ENCODE peak calls at places on chromosome 9, in five cellular contexts. G, E, J, Q and V are unnamed samples.

GRCh38 chr9:125782718-125783117 is 35.5 kb downstream of the PBX3 start:
- DNase-seq in G (no peak), E (no peak), J (no peak), Q (no peak), V (no peak)

GRCh38 chr9:4062966-4063365 is 236.9 kb downstream of the GLIS3 start:
- DNase-seq in J (no peak), E (no peak), Q (no peak), G (no peak), V (no peak)

GRCh38 chr9:110152704-110153374 is 55.1 kb downstream of the C9orf152 start:
- DNase-seq in J (peak), G (peak), E (peak), Q (no peak), V (peak)

GRCh38 chr9:129570450-129571297 is 50.2 kb downstream of the C9orf50 start:
- DNase-seq in J (peak), G (peak), Q (no peak), E (peak), V (no peak)

GRCh38 chr9:113652355-113653152 is 189.0 kb downstream of the RGS3 start:
- DNase-seq in G (no peak), Q (no peak), J (no peak), E (peak), V (no peak)

GRCh38 chr9:113464672-113465271 is 1.2 kb downstream of the RGS3 start:
- DNase-seq in E (no peak), Q (no peak), J (peak), G (no peak), V (no peak)

GRCh38 chr9:98158071-98158791 is 34.2 kb downstream of the CORO2A start:
- DNase-seq in J (no peak), E (peak), G (no peak), Q (no peak), V (no peak)

GRCh38 chr9:129483467-129484324 is 137.2 kb downstream of the C9orf50 start:
- DNase-seq in G (peak), E (no peak), J (no peak), Q (no peak), V (no peak)

GRCh38 chr9:125654121-125654520 is 52.9 kb downstream of the MAPKAP1 start:
- DNase-seq in Q (no peak), E (no peak), G (no peak), J (no peak), V (no peak)

GRCh38 chr9:98191615-98192502 is 578 bp downstream of the CORO2A start:
- DNase-seq in Q (no peak), E (no peak), G (peak), J (peak), V (peak)

GRCh38 chr9:135306699-135307098 is 172.9 kb upstream of the PPP1R26 start:
- DNase-seq in J (peak), E (no peak), G (no peak), Q (no peak), V (no peak)

GRCh38 chr9:128394404-128395168 is 23.4 kb downstream of the URM1 start:
- DNase-seq in J (no peak), G (no peak), E (no peak), Q (no peak), V (no peak)

GRCh38 chr9:34559616-34560546 is 29.6 kb downstream of the CNTFR start:
- DNase-seq in Q (no peak), G (no peak), J (no peak), E (peak), V (peak)

GRCh38 chr9:34560574-34561229 is 28.8 kb downstream of the CNTFR start:
- DNase-seq in E (no peak), G (no peak), J (no peak), Q (no peak), V (peak)

GRCh38 chr9:34558341-34558740 is 31.2 kb downstream of the CNTFR start:
- DNase-seq in E (no peak), Q (no peak), G (no peak), J (no peak), V (no peak)

GRCh38 chr9:34557421-34558321 is 31.9 kb downstream of the CNTFR start:
- DNase-seq in J (no peak), G (no peak), E (no peak), Q (no peak), V (peak)

DNA sequence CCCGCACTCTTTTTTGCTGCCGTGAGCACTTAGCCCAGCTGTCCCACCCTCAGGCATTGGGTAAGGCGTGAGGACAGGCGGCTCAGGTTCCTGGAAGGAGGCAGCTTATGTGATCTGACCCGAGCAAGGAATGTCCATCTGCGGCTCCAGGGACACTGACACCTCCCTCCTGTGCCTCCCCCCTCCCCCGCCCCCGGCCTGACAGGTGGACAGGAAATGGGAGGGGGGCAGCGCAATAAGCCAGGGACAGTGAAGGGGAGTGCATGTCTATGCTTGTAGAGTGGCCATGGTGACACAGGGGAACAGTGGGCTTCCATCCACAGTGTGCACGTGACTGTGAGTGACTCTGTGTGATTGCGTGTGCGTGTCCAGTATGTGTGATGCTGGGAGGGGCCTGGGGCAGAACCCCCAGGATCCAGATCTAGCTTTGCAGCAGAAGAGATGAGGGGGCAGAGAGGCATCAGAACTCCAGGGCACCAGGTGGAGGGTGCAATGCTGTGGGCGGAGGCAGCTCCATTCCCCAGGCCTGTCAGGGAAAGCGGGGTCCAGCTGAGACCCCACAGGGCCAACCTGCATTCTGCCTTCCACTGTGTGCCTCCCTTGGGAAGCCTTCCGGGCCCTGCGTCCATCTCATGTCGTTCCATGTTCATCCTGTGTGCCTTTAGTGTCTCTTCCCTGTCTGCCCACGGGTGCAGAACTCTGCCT is 30.5 kb downstream of the CNTFR start:
- DNase-seq in J (no peak), E (no peak), Q (no peak), G (no peak), V (peak)
- TF ChIP-seq POLR2AphosphoS5 in J (no peak), E (no peak), Q (no peak), G (no peak), V (no peak)

GRCh38 chr9:131276891-131277672 is 772 bp upstream of the FAM78A start:
- DNase-seq in G (peak), Q (no peak), E (no peak), J (no peak), V (peak)
- TF ChIP-seq CHD2 in G (peak), Q (no peak), E (no peak), J (no peak), V (no peak)

DNA sequence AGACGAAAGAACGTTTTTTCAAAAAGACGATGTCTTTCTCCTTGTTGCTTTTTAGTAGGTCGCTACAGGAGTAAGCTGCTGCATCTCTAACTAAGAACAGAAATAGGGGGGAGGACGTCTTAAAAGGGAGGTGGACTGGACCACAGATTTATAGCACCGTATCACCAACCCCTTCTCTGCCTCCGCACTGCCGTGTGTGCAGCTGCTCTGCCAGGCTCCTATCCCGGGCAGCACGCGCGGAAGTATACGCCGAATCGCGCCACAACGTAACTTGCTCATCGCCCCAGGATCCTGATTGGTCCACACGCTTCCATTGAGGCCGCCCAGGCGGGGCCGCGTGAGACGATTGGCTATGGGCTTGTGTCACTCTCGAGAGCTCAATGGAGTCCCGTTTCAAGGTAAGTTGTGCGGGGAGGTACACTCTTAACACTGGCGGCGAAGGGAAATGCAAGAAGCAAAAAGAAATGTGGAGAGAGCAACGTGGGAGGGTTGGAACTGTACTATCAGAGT is at the start of gene ELAVL2:
- DNase-seq in E (no peak), J (peak), Q (peak), G (no peak), V (peak)
- TF ChIP-seq POLR2AphosphoS5 in E (no peak), J (peak), Q (no peak), G (no peak), V (no peak)

DNA sequence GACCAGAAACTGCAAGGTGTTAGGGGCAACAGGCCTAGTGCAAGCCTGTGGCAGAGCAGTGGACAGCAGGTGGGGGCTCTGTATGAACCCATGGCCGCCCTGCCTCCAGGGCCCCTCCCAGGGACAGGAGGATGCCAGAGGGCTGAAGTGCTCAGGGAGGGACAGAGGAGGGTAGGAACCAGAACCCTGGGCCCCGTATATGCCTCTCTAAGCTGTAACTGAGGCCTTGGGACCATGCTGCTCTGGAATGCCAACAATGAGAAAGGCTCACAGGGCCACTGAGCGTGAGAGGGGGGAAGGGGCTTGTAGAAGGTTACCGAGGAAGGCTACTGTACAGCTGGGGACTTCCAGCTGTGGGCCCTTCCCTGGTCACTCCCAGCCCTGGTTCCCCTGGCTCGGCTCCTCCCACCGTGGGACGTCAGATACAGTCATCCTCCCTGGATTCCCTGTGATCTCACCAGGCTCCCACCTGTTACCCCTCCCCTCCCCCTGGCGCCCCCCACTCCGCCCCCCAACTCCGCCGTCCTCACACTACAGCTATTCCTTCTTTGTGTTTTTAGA is 21.1 kb downstream of the AQP7 start:
- DNase-seq in E (peak), Q (no peak), G (no peak), J (peak), V (no peak)
- TF ChIP-seq CHD2 in E (no peak), Q (no peak), G (no peak), J (peak), V (no peak)

GRCh38 chr9:119004618-119004990 is 364.6 kb downstream of the BRINP1 start:
- DNase-seq in J (no peak), E (peak), G (no peak), Q (no peak), V (no peak)
- TF ChIP-seq POLR2AphosphoS5 in J (no peak), E (no peak), G (no peak), Q (no peak), V (no peak)

GRCh38 chr9:117459941-117460340 is 45.1 kb upstream of the ASTN2 start:
- DNase-seq in G (no peak), J (no peak), E (no peak), Q (no peak), V (no peak)

GRCh38 chr9:117451336-117451735 is 36.5 kb upstream of the ASTN2 start:
- DNase-seq in J (no peak), G (no peak), Q (no peak), E (no peak), V (no peak)

GRCh38 chr9:117458066-117458465 is 43.2 kb upstream of the ASTN2 start:
- DNase-seq in J (no peak), G (no peak), Q (no peak), E (no peak), V (no peak)

GRCh38 chr9:117454711-117455110 is 39.9 kb upstream of the ASTN2 start:
- DNase-seq in G (no peak), E (no peak), J (no peak), Q (no peak), V (no peak)
- TF ChIP-seq CHD2 in G (no peak), E (no peak), J (no peak), Q (no peak), V (no peak)

GRCh38 chr9:86735772-86736458 is 211.4 kb downstream of the GAS1 start:
- DNase-seq in G (no peak), J (no peak), E (no peak), Q (no peak), V (no peak)

DNA sequence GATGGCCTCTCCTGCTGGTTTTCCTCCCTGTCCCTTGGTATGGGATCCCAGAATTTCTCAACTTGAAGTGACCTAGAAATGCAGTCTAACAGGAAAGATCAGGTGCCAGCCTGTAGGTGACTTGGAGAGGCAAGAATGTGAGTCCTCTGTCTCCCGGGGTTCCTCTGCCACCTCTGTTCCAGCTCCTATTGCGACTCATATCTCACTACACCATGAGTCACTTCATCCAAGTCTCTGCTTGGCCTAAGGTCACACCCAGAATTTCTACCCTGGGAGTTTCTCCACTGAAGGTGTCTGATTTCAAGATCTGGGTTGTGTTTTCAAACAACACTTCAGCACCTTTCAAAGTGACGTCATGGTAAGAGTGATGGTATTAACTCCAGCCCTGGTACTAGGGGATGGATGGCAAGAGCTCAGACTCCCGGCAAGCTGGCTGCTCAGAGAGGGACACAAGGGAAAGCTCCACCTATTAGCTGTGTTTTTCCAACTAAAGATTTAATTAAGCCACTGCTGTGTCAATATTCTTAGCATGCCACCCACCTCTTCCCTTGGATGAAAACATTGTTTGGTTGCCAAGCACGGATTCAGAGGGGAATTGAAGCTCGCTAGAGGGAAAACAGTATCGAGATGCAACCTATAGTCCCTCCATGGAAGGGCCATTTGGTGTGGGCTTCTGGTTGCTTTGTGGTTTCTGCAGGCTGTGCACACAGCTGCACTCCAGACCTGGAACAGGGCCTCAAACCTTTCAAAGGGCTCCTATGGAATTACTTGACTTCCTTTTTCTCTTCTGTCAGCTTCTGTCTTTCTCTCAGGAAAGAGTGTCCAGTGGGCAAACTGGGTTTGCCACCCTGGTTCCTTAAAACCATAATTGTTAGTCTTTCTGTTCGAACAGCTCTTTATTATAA is 205.7 kb downstream of the GAS1 start:
- DNase-seq in G (no peak), J (no peak), Q (no peak), E (no peak), V (no peak)
- TF ChIP-seq POLR2AphosphoS5 in G (no peak), J (no peak), Q (no peak), E (no peak), V (no peak)

GRCh38 chr9:117957267-117957666 is 253.1 kb downstream of the TLR4 start:
- DNase-seq in Q (no peak), J (no peak), E (no peak), G (no peak), V (no peak)
- TF ChIP-seq CHD2 in Q (no peak), J (no peak), E (no peak), G (no peak), V (no peak)